ENCODE peak calls at places on chromosome 7, in five cellular contexts. One of them, this sample, is unnamed.

GRCh38 chr7:119522698-119523097 is 750.3 kb upstream of the KCND2 start:
- DNase-seq in GM12878: no peak
- DNase-seq in HEK293T: no peak
- DNase-seq in H1: no peak
- DNase-seq in HepG2: no peak
- DNase-seq in this sample: no peak

GRCh38 chr7:94325121-94325475 is 69.6 kb upstream of the COL1A2 start:
- DNase-seq in HepG2: no peak
- DNase-seq in HEK293T: no peak
- DNase-seq in H1: no peak
- DNase-seq in GM12878: no peak
- DNase-seq in this sample: no peak

GRCh38 chr7:56097700-56098099 is 4.9 kb upstream of the PHKG1 start:
- DNase-seq in GM12878: no peak
- DNase-seq in HepG2: no peak
- DNase-seq in H1: no peak
- DNase-seq in HEK293T: no peak
- DNase-seq in this sample: no peak

GRCh38 chr7:22639400-22639799 is 87.6 kb upstream of the IL6 start:
- DNase-seq in HEK293T: no peak
- DNase-seq in HepG2: no peak
- DNase-seq in GM12878: no peak
- DNase-seq in H1: no peak
- DNase-seq in this sample: no peak

GRCh38 chr7:88005191-88005590 is 71.1 kb downstream of the ADAM22 start:
- DNase-seq in H1: no peak
- DNase-seq in GM12878: no peak
- DNase-seq in HepG2: no peak
- DNase-seq in HEK293T: no peak
- DNase-seq in this sample: no peak

GRCh38 chr7:91212592-91212991 is 51.6 kb upstream of the FZD1 start:
- DNase-seq in H1: no peak
- DNase-seq in GM12878: no peak
- DNase-seq in HepG2: no peak
- DNase-seq in HEK293T: no peak
- DNase-seq in this sample: no peak

GRCh38 chr7:77497079-77497478 is 40.0 kb upstream of the PTPN12 start:
- DNase-seq in H1: no peak
- DNase-seq in HEK293T: no peak
- DNase-seq in HepG2: no peak
- DNase-seq in GM12878: no peak
- DNase-seq in this sample: no peak

GRCh38 chr7:5408777-5409176 is 14.9 kb downstream of the TNRC18 start:
- DNase-seq in HEK293T: no peak
- DNase-seq in HepG2: no peak
- DNase-seq in H1: no peak
- DNase-seq in GM12878: no peak
- DNase-seq in this sample: no peak

GRCh38 chr7:91085175-91085574 is 179.1 kb upstream of the FZD1 start:
- DNase-seq in H1: no peak
- DNase-seq in HepG2: no peak
- DNase-seq in HEK293T: no peak
- DNase-seq in GM12878: no peak
- DNase-seq in this sample: no peak

GRCh38 chr7:26356929-26357792 is 65.5 kb downstream of the SNX10 start:
- DNase-seq in HepG2: no peak
- DNase-seq in GM12878: no peak
- DNase-seq in H1: no peak
- DNase-seq in HEK293T: no peak
- DNase-seq in this sample: no peak

GRCh38 chr7:20556091-20556490 is 59.4 kb upstream of the ABCB5 start:
- DNase-seq in HEK293T: no peak
- DNase-seq in HepG2: no peak
- DNase-seq in H1: no peak
- DNase-seq in GM12878: no peak
- DNase-seq in this sample: no peak

GRCh38 chr7:103989785-103990775 is 622 bp upstream of the RELN start:
- DNase-seq in HepG2: peak; percentile 59
- DNase-seq in HEK293T: peak; percentile 36
- DNase-seq in H1: no peak
- DNase-seq in GM12878: no peak
- DNase-seq in this sample: no peak

GRCh38 chr7:134890246-134891240 is 95.8 kb upstream of the AGBL3 start:
- DNase-seq in GM12878: no peak
- DNase-seq in HEK293T: no peak
- DNase-seq in HepG2: peak; percentile 32
- DNase-seq in H1: no peak
- DNase-seq in this sample: no peak

GRCh38 chr7:134893920-134894319 is 92.4 kb upstream of the AGBL3 start:
- DNase-seq in HepG2: no peak
- DNase-seq in H1: no peak
- DNase-seq in HEK293T: no peak
- DNase-seq in GM12878: no peak
- DNase-seq in this sample: no peak

GRCh38 chr7:134892002-134892693 is 94.2 kb upstream of the AGBL3 start:
- DNase-seq in HepG2: peak; percentile 81
- DNase-seq in GM12878: no peak
- DNase-seq in H1: no peak
- DNase-seq in HEK293T: no peak
- DNase-seq in this sample: no peak

GRCh38 chr7:134892963-134893362 is 93.3 kb upstream of the AGBL3 start:
- DNase-seq in HEK293T: no peak
- DNase-seq in HepG2: peak; percentile 50
- DNase-seq in H1: no peak
- DNase-seq in GM12878: no peak
- DNase-seq in this sample: no peak

GRCh38 chr7:134891262-134892001 is 94.9 kb upstream of the AGBL3 start:
- DNase-seq in H1: peak; percentile 25
- DNase-seq in GM12878: no peak
- DNase-seq in HEK293T: peak; percentile 89
- DNase-seq in HepG2: peak; percentile 98
- DNase-seq in this sample: peak; percentile 15
- TF ChIP-seq SUZ12 in H1: no peak
- TF ChIP-seq SUZ12 in GM12878: no peak
- TF ChIP-seq SUZ12 in HEK293T: no peak
- TF ChIP-seq SUZ12 in HepG2: no peak
- TF ChIP-seq SUZ12 in this sample: no peak

DNA sequence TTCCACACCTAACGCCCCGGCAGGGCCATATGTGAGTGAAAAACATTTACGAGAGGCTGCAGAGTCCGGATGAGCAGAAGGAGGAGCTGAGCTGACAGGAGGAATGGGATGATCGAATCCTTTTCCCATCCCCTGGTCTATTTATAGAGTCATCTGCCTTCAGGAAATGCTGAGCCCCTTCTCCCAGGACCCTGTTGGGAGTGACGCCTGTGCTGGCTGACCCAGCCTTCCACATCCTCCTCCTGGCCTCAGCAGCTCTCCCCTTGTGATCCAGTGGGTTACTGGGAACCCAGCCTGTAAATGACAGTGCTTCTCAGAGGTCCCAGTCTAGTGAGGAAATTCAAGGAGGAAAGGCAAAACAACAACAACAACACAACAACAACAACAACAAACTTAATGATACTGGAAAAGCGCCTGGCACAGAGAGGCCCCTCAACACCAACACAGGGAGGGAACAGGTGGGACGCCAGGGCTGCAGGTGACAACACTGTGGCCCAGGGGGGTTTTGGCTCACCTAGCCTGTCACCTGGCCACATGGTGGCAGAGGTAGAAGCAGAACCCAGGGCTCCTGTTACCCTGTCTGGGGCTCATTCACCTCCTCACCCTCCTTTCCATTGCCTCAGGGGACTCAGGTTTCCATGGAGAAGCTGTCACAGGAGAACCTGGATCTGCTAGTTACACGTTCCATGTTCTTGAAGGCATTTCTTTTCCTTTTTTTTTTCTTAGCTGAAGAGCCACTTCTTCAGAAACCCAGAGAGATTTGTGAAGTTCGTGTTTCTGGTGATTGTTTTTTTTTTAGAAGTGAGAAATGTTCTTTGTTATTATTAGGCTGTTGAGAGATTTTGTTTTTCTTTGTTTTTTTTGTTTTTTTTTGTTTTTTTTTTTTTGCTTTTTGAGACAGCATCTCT is 16.4 kb downstream of the DENND2A start:
- DNase-seq in HEK293T: no peak
- DNase-seq in HepG2: no peak
- DNase-seq in H1: no peak
- DNase-seq in GM12878: no peak
- DNase-seq in this sample: no peak
- TF ChIP-seq SUZ12 in HEK293T: no peak
- TF ChIP-seq SUZ12 in HepG2: no peak
- TF ChIP-seq SUZ12 in H1: no peak
- TF ChIP-seq SUZ12 in GM12878: no peak
- TF ChIP-seq SUZ12 in this sample: no peak

GRCh38 chr7:140673770-140674155 is 1.0 kb downstream of the ADCK2 start:
- DNase-seq in HepG2: no peak
- DNase-seq in GM12878: no peak
- DNase-seq in HEK293T: no peak
- DNase-seq in H1: no peak
- DNase-seq in this sample: no peak

GRCh38 chr7:140675726-140676125 is 3.0 kb downstream of the ADCK2 start:
- DNase-seq in HEK293T: no peak
- DNase-seq in GM12878: no peak
- DNase-seq in H1: no peak
- DNase-seq in HepG2: no peak
- DNase-seq in this sample: no peak

GRCh38 chr7:140674899-140675701 is 2.4 kb downstream of the ADCK2 start:
- DNase-seq in GM12878: no peak
- DNase-seq in HepG2: peak; percentile 34
- DNase-seq in H1: no peak
- DNase-seq in HEK293T: peak; percentile 65
- DNase-seq in this sample: peak; percentile 36

GRCh38 chr7:140673063-140673769 is 471 bp downstream of the ADCK2 start:
- DNase-seq in HepG2: no peak
- DNase-seq in GM12878: no peak
- DNase-seq in H1: no peak
- DNase-seq in HEK293T: peak; percentile 72
- DNase-seq in this sample: no peak

GRCh38 chr7:140674356-140674800 is 1.6 kb downstream of the ADCK2 start:
- DNase-seq in GM12878: no peak
- DNase-seq in HEK293T: no peak
- DNase-seq in HepG2: no peak
- DNase-seq in H1: no peak
- DNase-seq in this sample: no peak
- TF ChIP-seq SUZ12 in GM12878: no peak
- TF ChIP-seq SUZ12 in HEK293T: no peak
- TF ChIP-seq SUZ12 in HepG2: no peak
- TF ChIP-seq SUZ12 in H1: no peak
- TF ChIP-seq SUZ12 in this sample: no peak

GRCh38 chr7:117603627-117604026 is 123.8 kb downstream of the CFTR start:
- DNase-seq in HepG2: no peak
- DNase-seq in H1: no peak
- DNase-seq in HEK293T: no peak
- DNase-seq in GM12878: no peak
- DNase-seq in this sample: no peak

GRCh38 chr7:117596134-117596533 is 116.3 kb downstream of the CFTR start:
- DNase-seq in GM12878: no peak
- DNase-seq in HEK293T: no peak
- DNase-seq in H1: no peak
- DNase-seq in HepG2: no peak
- DNase-seq in this sample: no peak

GRCh38 chr7:117600912-117601311 is 121.1 kb downstream of the CFTR start:
- DNase-seq in GM12878: no peak
- DNase-seq in HEK293T: no peak
- DNase-seq in H1: no peak
- DNase-seq in HepG2: no peak
- DNase-seq in this sample: no peak

GRCh38 chr7:117592011-117592635 is 112.3 kb downstream of the CFTR start:
- DNase-seq in HepG2: no peak
- DNase-seq in H1: no peak
- DNase-seq in HEK293T: no peak
- DNase-seq in GM12878: no peak
- DNase-seq in this sample: no peak

GRCh38 chr7:117597755-117598154 is 117.9 kb downstream of the CFTR start:
- DNase-seq in HEK293T: no peak
- DNase-seq in GM12878: no peak
- DNase-seq in HepG2: no peak
- DNase-seq in H1: no peak
- DNase-seq in this sample: no peak
- TF ChIP-seq SUZ12 in HEK293T: no peak
- TF ChIP-seq SUZ12 in GM12878: no peak
- TF ChIP-seq SUZ12 in HepG2: no peak
- TF ChIP-seq SUZ12 in H1: no peak
- TF ChIP-seq SUZ12 in this sample: no peak

GRCh38 chr7:16753102-16753931 is at the start of gene TSPAN13:
- DNase-seq in HepG2: peak; percentile 81
- DNase-seq in HEK293T: peak; percentile 86
- DNase-seq in H1: peak; percentile 87
- DNase-seq in GM12878: no peak
- DNase-seq in this sample: peak; percentile 92
- TF ChIP-seq SUZ12 in HepG2: no peak
- TF ChIP-seq SUZ12 in HEK293T: no peak
- TF ChIP-seq SUZ12 in H1: no peak
- TF ChIP-seq SUZ12 in GM12878: no peak
- TF ChIP-seq SUZ12 in this sample: no peak

DNA sequence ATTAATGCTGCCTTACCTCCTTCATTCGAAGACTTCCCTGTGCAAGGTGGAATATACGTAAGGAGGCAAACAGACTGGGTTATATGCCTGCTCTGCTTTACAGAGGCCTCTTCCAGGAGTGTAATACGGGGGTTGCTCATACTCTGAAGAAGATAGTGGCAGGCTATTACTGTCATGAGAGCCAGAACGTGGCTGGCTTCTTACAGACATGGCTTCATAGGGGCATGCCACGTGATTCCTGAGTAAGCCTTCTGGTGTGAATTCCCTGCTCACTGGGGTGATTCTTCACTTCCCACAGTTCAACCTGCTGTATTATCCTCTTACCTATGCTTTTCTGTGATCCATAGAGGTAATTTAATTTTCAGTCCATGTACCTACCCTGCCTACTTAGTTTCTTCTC is 141.8 kb downstream of the ST7 start:
- DNase-seq in HEK293T: no peak
- DNase-seq in H1: no peak
- DNase-seq in HepG2: no peak
- DNase-seq in GM12878: no peak
- DNase-seq in this sample: no peak
- TF ChIP-seq SUZ12 in HEK293T: no peak
- TF ChIP-seq SUZ12 in H1: no peak
- TF ChIP-seq SUZ12 in HepG2: no peak
- TF ChIP-seq SUZ12 in GM12878: no peak
- TF ChIP-seq SUZ12 in this sample: no peak

GRCh38 chr7:106423836-106424475 is 139.2 kb upstream of the NAMPT start:
- DNase-seq in H1: no peak
- DNase-seq in HepG2: no peak
- DNase-seq in GM12878: no peak
- DNase-seq in HEK293T: no peak
- DNase-seq in this sample: no peak
- TF ChIP-seq SUZ12 in H1: no peak
- TF ChIP-seq SUZ12 in HepG2: no peak
- TF ChIP-seq SUZ12 in GM12878: no peak
- TF ChIP-seq SUZ12 in HEK293T: no peak
- TF ChIP-seq SUZ12 in this sample: no peak